ENCODE peak calls at places on chromosomes 16 and 17, in nine cellular contexts. V is M059J; D is astrocyte of the spinal cord; X is GM12865; T is uterus; Q is activated CD4-positive, CD25-positive, alpha-beta regulatory T cell; P is cardiac muscle cell; Z is T-cell; W is germinal center. F is an unnamed sample.

GRCh38 chr17:44909681-44910144 is 5.6 kb downstream of the GFAP start:
- DNase-seq in V (peak; percentile 94), D (peak; percentile 89), X (no peak), T (no peak), Q (no peak), P (no peak), Z (no peak), W (no peak), F (peak; percentile 83)

GRCh38 chr16:59440-60059 is 5.9 kb downstream of the SNRNP25 start:
- DNase-seq in V (no peak), D (no peak), X (no peak), T (no peak), Q (no peak), P (no peak), Z (no peak), W (no peak), F (no peak)

GRCh38 chr17:36942631-36943125 is 5.4 kb downstream of the LHX1 start:
- DNase-seq in V (no peak), D (no peak), X (no peak), T (no peak), Q (no peak), P (no peak), Z (no peak), W (no peak), F (no peak)

GRCh38 chr17:79616801-79617200 is 6.0 kb upstream of the RBFOX3 start:
- DNase-seq in V (no peak), D (no peak), X (no peak), T (no peak), Q (no peak), P (no peak), Z (no peak), W (no peak), F (no peak)

GRCh38 chr16:6081320-6081976 is 983.9 kb upstream of the EEF2KMT start:
- DNase-seq in V (peak; percentile 51), D (peak; percentile 14), X (peak; percentile 17), T (no peak), Q (no peak), P (peak; percentile 45), Z (no peak), W (peak; percentile 5), F (peak; percentile 50)

GRCh38 chr16:87383522-87384161 is at the start of gene FBXO31:
- DNase-seq in V (peak; percentile 85), D (peak; percentile 91), X (peak; percentile 96), T (peak; percentile 88), Q (peak; percentile 99), P (peak; percentile 93), Z (peak; percentile 74), W (peak; percentile 88), F (peak; percentile 97)

GRCh38 chr17:9908649-9909042 is 3.6 kb upstream of the RCVRN start:
- DNase-seq in V (no peak), D (no peak), X (no peak), T (no peak), Q (no peak), P (no peak), Z (no peak), W (no peak), F (no peak)

GRCh38 chr16:51592013-51592501 is 441.0 kb upstream of the SALL1 start:
- DNase-seq in V (no peak), D (no peak), X (no peak), T (no peak), Q (no peak), P (peak; percentile 8), Z (no peak), W (no peak), F (peak; percentile 18)

GRCh38 chr17:6170349-6170748 is 100.2 kb downstream of the WSCD1 start:
- DNase-seq in V (no peak), D (no peak), X (no peak), T (no peak), Q (no peak), P (no peak), Z (no peak), W (no peak), F (no peak)

GRCh38 chr17:70521821-70522256 is 352.5 kb downstream of the KCNJ2 start:
- DNase-seq in V (peak; percentile 6), D (peak; percentile 22), X (no peak), T (no peak), Q (no peak), P (no peak), Z (no peak), W (no peak), F (peak; percentile 74)

GRCh38 chr17:62827722-62828498 is 19.8 kb upstream of the MARCHF10 start:
- DNase-seq in V (peak; percentile 30), D (peak; percentile 27), X (no peak), T (no peak), Q (no peak), P (no peak), Z (no peak), W (no peak), F (peak; percentile 31)

F was measured in astrocyte of the hippocampus.